ENCODE peak calls at places on chromosomes 2 and 18, in five cellular contexts. O, T, A, J and B are unnamed samples.

GRCh38 chr2:161915121-161915520 is 158.9 kb downstream of the DPP4 start:
- DNase-seq in J (no peak), A (no peak), O (peak), T (no peak), B (no peak)

GRCh38 chr2:4715065-4715464 is 977.1 kb upstream of the SOX11 start:
- DNase-seq in J (no peak), A (no peak), T (peak), O (no peak), B (no peak)

GRCh38 chr2:137449454-137449853 is 514.8 kb upstream of the HNMT start:
- DNase-seq in J (no peak), O (no peak), A (no peak), T (no peak), B (no peak)

GRCh38 chr2:1997409-1997808 is 253.1 kb upstream of the PXDN start:
- DNase-seq in J (no peak), A (peak), T (no peak), O (no peak), B (no peak)

GRCh38 chr2:181554511-181554910 is 97.3 kb downstream of the ITGA4 start:
- DNase-seq in T (peak), A (no peak), J (no peak), O (no peak), B (no peak)

GRCh38 chr2:189285962-189286648 is 106.5 kb upstream of the COL5A2 start:
- DNase-seq in T (peak), O (peak), A (no peak), J (no peak), B (no peak)

GRCh38 chr2:201580486-201580885 is 62.8 kb downstream of the TMEM237 start:
- DNase-seq in J (no peak), O (peak), A (no peak), T (no peak), B (no peak)

GRCh38 chr2:134919360-134920210 is 963 bp downstream of the CCNT2 start:
- DNase-seq in T (peak), J (peak), O (peak), A (no peak), B (no peak)

GRCh38 chr18:74356959-74357358 is 41.3 kb downstream of the C18orf63 start:
- DNase-seq in A (no peak), O (no peak), J (no peak), T (no peak), B (no peak)

GRCh38 chr18:43588838-43589237 is 311.5 kb upstream of the SYT4 start:
- DNase-seq in O (no peak), T (no peak), J (no peak), A (no peak), B (no peak)

GRCh38 chr2:228318218-228318617 is 136.7 kb upstream of the SPHKAP start:
- DNase-seq in A (peak), O (peak), T (peak), J (no peak), B (no peak)

GRCh38 chr2:69518836-69519235 is 81.6 kb upstream of the NFU1 start:
- DNase-seq in T (no peak), A (peak), O (no peak), J (no peak), B (no peak)

GRCh38 chr2:102206666-102207341 is 20.0 kb downstream of the IL1RL2 start:
- DNase-seq in O (no peak), A (peak), T (no peak), J (no peak), B (no peak)

GRCh38 chr2:222361787-222362186 is 62.6 kb upstream of the SGPP2 start:
- DNase-seq in A (no peak), J (no peak), T (no peak), O (no peak), B (no peak)

GRCh38 chr2:164843346-164843841 is 1.8 kb upstream of the COBLL1 start:
- DNase-seq in J (no peak), O (no peak), A (no peak), T (peak), B (no peak)

GRCh38 chr2:199471443-199472057 is 13.8 kb upstream of the SATB2 start:
- DNase-seq in O (no peak), A (peak), T (peak), J (no peak), B (peak)

GRCh38 chr2:53632714-53633113 is 134.9 kb upstream of the CHAC2 start:
- DNase-seq in J (no peak), A (no peak), O (peak), T (no peak), B (no peak)